ENCODE peak calls at places on chromosomes 5 and 9, in four cellular contexts. T, I, N and E are unnamed samples. For H3K9me3 and H3K4me1, the result is how much of the 10 kb centered on the place peaks cover.

GRCh38 chr5:41856644-41857491 is 13.4 kb downstream of the OXCT1 start:
- DNase-seq in I (peak), T (no peak), N (no peak), E (peak)

GRCh38 chr5:78920604-78921003 is 64.5 kb downstream of the ARSB start:
- DNase-seq in N (no peak), I (no peak), T (no peak), E (peak)

GRCh38 chr9:106286249-106286648 is 576.7 kb upstream of the ZNF462 start:
- DNase-seq in N (no peak), T (no peak), I (no peak), E (peak)

GRCh38 chr9:134502261-134503211 is 139.1 kb upstream of the COL5A1 start:
- DNase-seq in T (no peak), N (no peak), I (no peak), E (peak)

GRCh38 chr5:149550608-149551226 is 522 bp downstream of the CSNK1A1 start:
- DNase-seq in N (no peak), I (peak), T (no peak), E (no peak)

GRCh38 chr5:180178516-180179398 is 30.3 kb downstream of the RASGEF1C start:
- DNase-seq in T (no peak), N (no peak), I (no peak), E (no peak)

GRCh38 chr5:96434201-96434645 is 1.2 kb upstream of the PCSK1 start:
- DNase-seq in T (no peak), N (peak), I (peak), E (peak)

GRCh38 chr5:66666778-66667177 is 70.6 kb downstream of the MAST4 start:
- DNase-seq in N (peak), I (no peak), T (no peak), E (no peak)

GRCh38 chr5:132226516-132227234 is 978 bp downstream of the P4HA2 start:
- DNase-seq in T (no peak), I (peak), N (no peak), E (peak)

GRCh38 chr9:131856105-131856504 is 116.2 kb upstream of the RAPGEF1 start:
- DNase-seq in N (no peak), I (peak), T (no peak), E (no peak)

GRCh38 chr9:13446261-13446660 is 166.8 kb upstream of the MPDZ start:
- DNase-seq in N (no peak), I (no peak), T (no peak), E (no peak)

GRCh38 chr9:22131817-22132216 is 122.7 kb upstream of the CDKN2B start:
- DNase-seq in T (no peak), I (no peak), N (no peak), E (no peak)

GRCh38 chr5:6088706-6089105 is 289.6 kb downstream of the MED10 start:
- DNase-seq in T (no peak), N (no peak), I (no peak), E (no peak)

GRCh38 chr9:114134827-114135396 is 20.4 kb upstream of the COL27A1 start:
- DNase-seq in N (no peak), I (no peak), T (no peak), E (no peak)

GRCh38 chr5:134018154-134018985 is 13.6 kb upstream of the VDAC1 start:
- DNase-seq in N (no peak), I (no peak), T (no peak), E (peak)

GRCh38 chr5:11797132-11797531 is 107.1 kb downstream of the CTNND2 start:
- DNase-seq in I (no peak), T (no peak), N (no peak), E (no peak)

GRCh38 chr9:10706788-10707187 is 94.0 kb upstream of the PTPRD start:
- DNase-seq in I (no peak), N (no peak), T (no peak), E (no peak)

GRCh38 chr5:103393131-103393754 is 134.7 kb downstream of the MACIR start:
- DNase-seq in T (no peak), I (no peak), N (no peak), E (peak)

DNA sequence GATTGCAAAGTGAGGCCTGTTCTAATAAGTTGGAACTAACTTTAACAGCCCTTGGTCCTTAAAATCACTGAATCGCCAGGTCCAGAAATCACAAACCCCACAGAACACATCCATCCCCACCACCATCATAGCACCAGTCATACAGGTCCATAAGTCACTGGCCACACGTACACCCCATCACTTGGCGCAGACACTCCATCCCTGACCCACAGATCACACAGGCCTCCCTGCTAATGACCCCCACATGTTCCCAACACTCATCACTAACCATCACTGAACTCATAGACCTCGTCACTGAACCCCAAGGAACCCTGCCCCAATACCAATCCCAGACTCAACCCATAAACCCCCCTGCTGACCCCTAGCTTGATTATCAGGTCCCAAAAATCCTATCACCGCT is 41.2 kb upstream of the ZNF300 start:
- DNase-seq in T (no peak), I (no peak), N (no peak), E (no peak)
- H3K9me3 ChIP-seq in T (under half), I (half or more), N (half or more), E (under half)

GRCh38 chr9:89670114-89670513 is 65.3 kb downstream of the GADD45G start:
- DNase-seq in N (no peak), I (no peak), T (no peak), E (no peak)

GRCh38 chr9:89667730-89668129 is 62.9 kb downstream of the GADD45G start:
- DNase-seq in T (no peak), N (peak), I (no peak), E (no peak)

GRCh38 chr9:89669361-89669842 is 64.6 kb downstream of the GADD45G start:
- DNase-seq in I (no peak), N (no peak), T (no peak), E (no peak)

GRCh38 chr9:89668216-89668867 is 63.5 kb downstream of the GADD45G start:
- DNase-seq in T (no peak), I (no peak), N (no peak), E (no peak)

DNA sequence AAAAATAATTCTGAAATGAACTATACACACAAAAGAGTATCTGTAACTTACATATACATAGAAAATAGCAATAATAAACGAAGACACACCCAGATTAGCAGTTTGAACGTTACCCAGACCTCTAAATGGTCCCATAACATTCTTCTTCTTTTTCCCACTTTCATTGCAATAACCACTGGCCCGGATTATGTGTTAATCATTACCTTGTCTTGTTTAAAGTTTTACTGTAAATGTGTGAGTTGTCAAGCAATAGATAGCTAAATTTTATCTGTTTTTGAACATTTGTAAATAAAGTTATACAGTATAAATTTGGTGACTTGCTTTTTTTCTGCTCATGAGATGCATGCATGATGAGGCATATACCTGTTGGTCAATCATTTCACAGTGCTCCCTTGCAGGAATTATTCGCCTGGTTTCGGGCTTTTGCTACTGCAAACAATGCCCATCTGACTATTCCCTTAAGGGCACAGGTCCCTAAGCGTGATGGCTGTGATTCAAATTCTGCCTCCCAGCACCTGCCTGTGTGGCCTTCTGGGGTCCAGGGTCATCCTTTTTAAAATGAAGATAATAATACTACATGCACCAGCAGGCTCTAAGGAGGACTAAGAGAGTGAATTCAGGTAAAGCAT is 66.1 kb downstream of the GADD45G start:
- DNase-seq in T (no peak), N (no peak), I (no peak), E (no peak)
- H3K4me1 ChIP-seq in T (under half), N (under half), I (under half), E (under half)

GRCh38 chr5:83294246-83294645 is 177.3 kb upstream of the VCAN start:
- DNase-seq in N (no peak), T (no peak), I (no peak), E (no peak)
- H3K27ac ChIP-seq in N (no peak), T (no peak), I (no peak), E (no peak)

GRCh38 chr5:2640717-2641116 is 110.8 kb downstream of the IRX2 start:
- DNase-seq in I (no peak), T (no peak), N (no peak), E (no peak)

DNA sequence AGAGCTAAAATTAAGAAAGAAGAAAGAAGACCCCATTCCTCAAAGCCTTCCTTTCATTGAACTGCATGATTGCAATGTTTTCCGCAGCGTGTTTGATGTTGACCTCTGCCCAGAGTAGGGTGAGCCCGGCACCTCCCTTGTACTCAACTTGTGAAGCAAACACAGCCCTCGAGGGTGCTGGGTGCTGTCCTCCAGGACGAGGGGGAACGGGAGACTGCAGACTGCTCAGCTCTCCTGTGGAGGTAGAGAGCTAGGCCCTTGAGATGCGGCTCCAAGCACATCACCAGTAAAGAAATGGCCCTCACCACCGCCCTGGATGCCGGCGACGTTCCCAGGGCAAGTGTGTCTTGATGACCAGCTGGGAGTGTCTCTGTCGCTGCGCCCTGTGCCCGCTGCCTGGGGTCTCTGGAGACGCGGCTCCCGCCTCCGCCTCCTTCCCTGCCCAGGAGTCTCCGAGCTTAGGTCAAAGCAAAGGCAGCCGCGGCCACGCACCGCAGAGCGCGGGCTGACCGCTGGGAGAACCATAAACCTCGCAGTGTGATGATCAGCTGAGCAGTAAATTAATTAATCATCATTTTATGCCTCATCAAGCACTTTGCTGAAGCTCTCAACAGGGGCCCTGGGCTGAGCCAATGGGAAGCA is 108.7 kb downstream of the IRX2 start:
- DNase-seq in I (no peak), N (no peak), T (no peak), E (peak)
- H3K9me3 ChIP-seq in I (under half), N (under half), T (under half), E (under half)

GRCh38 chr9:4540425-4540824 is 50.2 kb downstream of the SLC1A1 start:
- DNase-seq in I (no peak), N (no peak), T (no peak), E (no peak)

GRCh38 chr9:4541848-4542247 is 51.6 kb downstream of the SLC1A1 start:
- DNase-seq in N (no peak), T (no peak), I (no peak), E (no peak)

GRCh38 chr9:4538621-4539020 is 48.4 kb downstream of the SLC1A1 start:
- DNase-seq in I (no peak), N (no peak), T (no peak), E (no peak)

GRCh38 chr9:4538107-4538506 is 47.8 kb downstream of the SLC1A1 start:
- DNase-seq in N (no peak), T (no peak), I (no peak), E (no peak)

GRCh38 chr9:4541281-4541680 is 51.0 kb downstream of the SLC1A1 start:
- DNase-seq in I (no peak), N (no peak), T (no peak), E (no peak)
- H3K4me1 ChIP-seq in I (under half), N (under half), T (under half), E (under half)

GRCh38 chr5:118553662-118554061 is 434.7 kb downstream of the DTWD2 start:
- DNase-seq in T (no peak), I (no peak), N (no peak), E (peak)

GRCh38 chr5:118558871-118559270 is 429.5 kb downstream of the DTWD2 start:
- DNase-seq in N (no peak), I (no peak), T (no peak), E (no peak)

GRCh38 chr5:118554991-118555390 is 433.4 kb downstream of the DTWD2 start:
- DNase-seq in I (no peak), N (no peak), T (no peak), E (no peak)

GRCh38 chr5:118554241-118554640 is 434.1 kb downstream of the DTWD2 start:
- DNase-seq in I (no peak), N (no peak), T (no peak), E (no peak)

DNA sequence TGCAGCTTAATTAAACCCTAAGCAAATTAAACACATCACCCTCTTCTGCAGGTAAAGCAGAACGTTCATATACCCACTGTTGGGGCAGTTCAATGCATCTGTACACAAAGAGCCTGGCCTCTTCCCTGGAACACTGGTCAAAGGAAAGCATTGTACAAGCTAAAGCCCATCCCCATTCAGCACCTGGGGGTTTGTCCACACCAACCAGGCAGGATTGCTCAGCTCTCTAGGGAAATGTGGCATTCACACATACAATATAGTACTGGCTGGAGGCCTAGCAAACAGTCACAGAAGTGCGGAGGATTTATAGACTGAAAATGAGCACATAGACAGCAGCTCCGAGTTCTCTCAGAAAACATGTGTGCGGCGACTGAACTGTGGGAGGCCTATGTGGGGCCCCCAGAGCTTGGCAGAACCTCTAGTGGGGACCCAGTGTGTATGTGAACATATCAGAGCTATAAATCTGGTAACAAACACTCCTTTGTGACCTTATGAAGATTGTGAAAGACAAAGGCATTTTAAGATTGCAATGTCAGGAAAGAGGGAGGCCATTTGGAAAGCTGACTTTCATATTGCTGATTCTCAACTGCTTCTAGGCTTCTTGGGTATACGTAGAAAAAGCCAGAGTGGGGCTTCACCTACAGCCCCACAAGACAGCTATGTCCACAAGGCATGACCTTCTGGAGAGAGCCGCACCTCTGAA is 431.1 kb downstream of the DTWD2 start:
- DNase-seq in I (no peak), N (no peak), T (no peak), E (no peak)
- H3K27ac ChIP-seq in I (no peak), N (no peak), T (no peak), E (no peak)

GRCh38 chr5:2153350-2153749 is 270.6 kb upstream of the IRX4 start:
- DNase-seq in T (no peak), N (no peak), I (no peak), E (no peak)

GRCh38 chr5:2148312-2149195 is 265.8 kb upstream of the IRX4 start:
- DNase-seq in I (no peak), N (no peak), T (no peak), E (no peak)

GRCh38 chr5:2147504-2148311 is 265.0 kb upstream of the IRX4 start:
- DNase-seq in I (no peak), T (no peak), N (no peak), E (no peak)

GRCh38 chr5:2153808-2154207 is 271.1 kb upstream of the IRX4 start:
- DNase-seq in N (no peak), I (no peak), T (no peak), E (no peak)

GRCh38 chr5:2149196-2149541 is 266.4 kb upstream of the IRX4 start:
- DNase-seq in T (no peak), I (no peak), N (no peak), E (peak)
- H3K9me3 ChIP-seq in T (under half), I (under half), N (under half), E (under half)

GRCh38 chr5:14228219-14228618 is 85.1 kb downstream of the TRIO start:
- DNase-seq in I (no peak), N (no peak), T (no peak), E (peak)

GRCh38 chr5:14225173-14225834 is 82.2 kb downstream of the TRIO start:
- DNase-seq in I (no peak), N (no peak), T (no peak), E (no peak)

GRCh38 chr5:14227501-14227900 is 84.4 kb downstream of the TRIO start:
- DNase-seq in T (no peak), I (no peak), N (no peak), E (no peak)

GRCh38 chr5:14226992-14227391 is 83.8 kb downstream of the TRIO start:
- DNase-seq in T (no peak), N (no peak), I (no peak), E (no peak)

DNA sequence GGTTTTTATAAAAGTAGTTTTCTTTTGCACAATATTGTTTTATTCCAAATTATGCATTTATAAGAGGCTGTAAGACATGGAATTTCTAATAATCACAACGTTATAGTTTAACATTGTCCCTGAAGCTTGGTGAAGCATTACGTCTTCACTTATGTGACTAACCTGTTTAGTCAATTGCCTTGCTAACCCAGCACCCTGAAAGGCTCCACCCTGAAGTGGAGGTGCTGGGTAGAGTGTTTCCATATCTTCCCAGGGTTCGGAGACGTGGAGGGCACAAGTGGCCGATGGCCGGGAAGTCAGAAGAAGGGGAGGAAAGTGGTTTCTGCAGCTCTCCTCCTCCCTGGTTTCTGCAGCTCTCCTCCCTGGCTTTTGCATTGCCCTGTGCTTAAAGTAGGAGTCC is 83.4 kb downstream of the TRIO start:
- DNase-seq in N (no peak), T (no peak), I (no peak), E (no peak)
- H3K4me1 ChIP-seq in N (under half), T (under half), I (under half), E (under half)

GRCh38 chr5:150762216-150762615 is 3.4 kb upstream of the DCTN4 start:
- DNase-seq in T (no peak), N (no peak), I (no peak), E (no peak)
- H3K27ac ChIP-seq in T (no peak), N (peak), I (no peak), E (no peak)